ENCODE peak calls at places on chromosomes 2 and 18, in ten cellular contexts. J is NCI-H1436 treated with DMSO at 0.1 percent for 48 hours; Z is activated effector memory CD4-positive, alpha-beta T cell treated with anti-CD3 and anti-CD28 coated beads, Interleukin-2, amount 50 U/mL, for 16 hours; K is lower lobe of right lung; P is effector memory CD4-positive, alpha-beta T cell; Q is H4; U is T-helper 1 cell; C is CD4-positive, alpha-beta memory T cell; V is neuronal stem cell; F is epithelial cell of esophagus. M is an unnamed sample.

GRCh38 chr2:231514225-231514950 is 15.9 kb downstream of the NMUR1 start:
- DNase-seq in U (peak), C (peak), F (peak), J (peak), K (peak), P (peak), Z (peak), V (peak), Q (peak), M (peak)

GRCh38 chr2:127953128-127953718 is 67.5 kb upstream of the AMMECR1L start:
- DNase-seq in J (no peak), K (peak), U (no peak), F (no peak), P (no peak), Z (no peak), V (no peak), Q (no peak), C (no peak), M (peak)

GRCh38 chr2:234954551-234954992 is 2.8 kb downstream of the SH3BP4 start:
- DNase-seq in U (no peak), V (no peak), Z (peak), J (no peak), K (peak), F (no peak), P (no peak), C (no peak), Q (peak), M (no peak)

GRCh38 chr2:148764820-148765219 is 110.2 kb upstream of the KIF5C start:
- DNase-seq in U (no peak), P (no peak), C (peak), V (no peak), F (no peak), Z (no peak), K (no peak), J (no peak), Q (no peak), M (no peak)

GRCh38 chr2:241137276-241138190 is 11.7 kb downstream of the PASK start:
- DNase-seq in Z (peak), Q (no peak), V (no peak), C (no peak), K (no peak), F (no peak), U (no peak), J (no peak), P (no peak), M (no peak)

GRCh38 chr2:9220201-9220600 is 13.6 kb downstream of the ASAP2 start:
- DNase-seq in J (no peak), Z (no peak), C (no peak), Q (no peak), U (no peak), K (no peak), V (no peak), F (no peak), P (no peak), M (no peak)

GRCh38 chr18:69755856-69756496 is 191.7 kb downstream of the CD226 start:
- DNase-seq in C (peak), U (peak), F (no peak), K (no peak), Q (no peak), J (no peak), Z (no peak), V (no peak), P (no peak), M (no peak)

GRCh38 chr18:42011053-42011452 is 56.0 kb downstream of the PIK3C3 start:
- DNase-seq in Q (no peak), Z (no peak), P (no peak), J (no peak), C (no peak), K (no peak), V (no peak), U (peak), F (no peak), M (no peak)

GRCh38 chr2:137009953-137010352 is 244.6 kb downstream of the THSD7B start:
- DNase-seq in C (no peak), K (no peak), F (no peak), Q (no peak), V (no peak), Z (no peak), U (no peak), P (no peak), J (no peak), M (no peak)

GRCh38 chr2:20678751-20679150 is 11.8 kb downstream of the GDF7 start:
- DNase-seq in K (no peak), U (no peak), J (no peak), Z (no peak), V (no peak), F (no peak), C (no peak), Q (no peak), P (no peak), M (no peak)

GRCh38 chr2:102585704-102586404 is 33.5 kb upstream of the SLC9A2 start:
- DNase-seq in V (no peak), F (peak), K (no peak), J (no peak), C (no peak), P (no peak), Q (no peak), U (no peak), Z (no peak), M (no peak)